ENCODE peak calls at places on chromosomes 6 and 20, in six cellular contexts. F is adipocyte; O is naive thymus-derived CD4-positive, alpha-beta T cell; S is gastrocnemius medialis; P is left ventricle myocardium inferior; I is fibroblast of lung. J is an unnamed sample.

GRCh38 chr6:143399176-143399575 is 51.3 kb downstream of the ADAT2 start:
- DNase-seq in F (no peak), O (no peak), S (no peak), P (no peak), I (peak; percentile 20), J (peak; percentile 37)

GRCh38 chr6:13013681-13014550 is 297.3 kb downstream of the PHACTR1 start:
- DNase-seq in F (peak; percentile 32), O (no peak), S (no peak), P (peak; percentile 19), I (peak; percentile 18), J (peak; percentile 9)

GRCh38 chr6:15661815-15662245 is 998 bp downstream of the DTNBP1 start:
- DNase-seq in F (no peak), O (no peak), S (no peak), P (no peak), I (no peak), J (peak; percentile 5)

GRCh38 chr20:37417857-37418501 is 72.0 kb downstream of the SRC start:
- DNase-seq in F (no peak), O (no peak), S (no peak), P (no peak), I (peak; percentile 54), J (no peak)

GRCh38 chr6:162817196-162817595 is 89.4 kb downstream of the PACRG start:
- DNase-seq in F (no peak), O (no peak), S (no peak), P (no peak), I (no peak), J (no peak)

GRCh38 chr20:4073852-4074741 is 58.7 kb upstream of the RNF24 start:
- DNase-seq in F (no peak), O (no peak), S (no peak), P (no peak), I (no peak), J (no peak)

GRCh38 chr6:29818892-29819291 is 8.7 kb upstream of the HLA-G start:
- DNase-seq in F (no peak), O (no peak), S (no peak), P (no peak), I (no peak), J (no peak)

GRCh38 chr20:47466193-47466592 is 35.5 kb upstream of the NCOA3 start:
- DNase-seq in F (peak; percentile 32), O (no peak), S (no peak), P (no peak), I (no peak), J (peak; percentile 56)

GRCh38 chr20:5448449-5449118 is 131.8 kb upstream of the PROKR2 start:
- DNase-seq in F (peak; percentile 69), O (no peak), S (no peak), P (no peak), I (peak; percentile 12), J (peak; percentile 56)

GRCh38 chr6:71533939-71534379 is 245.3 kb downstream of the OGFRL1 start:
- DNase-seq in F (peak; percentile 78), O (no peak), S (no peak), P (no peak), I (peak; percentile 15), J (peak; percentile 47)

GRCh38 chr6:143336446-143337152 is 113.9 kb downstream of the ADAT2 start:
- DNase-seq in F (peak; percentile 56), O (no peak), S (no peak), P (no peak), I (peak; percentile 79), J (peak; percentile 71)

GRCh38 chr6:106194949-106195919 is 109.1 kb downstream of the PRDM1 start:
- DNase-seq in F (peak; percentile 17), O (peak; percentile 50), S (no peak), P (no peak), I (peak; percentile 77), J (peak; percentile 90)

GRCh38 chr20:40930561-40930960 is 98.1 kb upstream of the TOP1 start:
- DNase-seq in F (no peak), O (no peak), S (no peak), P (no peak), I (no peak), J (peak; percentile 38)

GRCh38 chr6:162306616-162307015 is 420.9 kb downstream of the PRKN start:
- DNase-seq in F (no peak), O (no peak), S (no peak), P (no peak), I (no peak), J (no peak)

GRCh38 chr6:73983367-73983766 is 287.4 kb downstream of the CD109 start:
- DNase-seq in F (peak; percentile 34), O (no peak), S (no peak), P (no peak), I (peak; percentile 54), J (peak; percentile 43)

GRCh38 chr6:12592634-12593033 is 123.9 kb upstream of the PHACTR1 start:
- DNase-seq in F (no peak), O (no peak), S (no peak), P (no peak), I (peak; percentile 47), J (no peak)

GRCh38 chr20:48523191-48523757 is 304.5 kb downstream of the PREX1 start:
- DNase-seq in F (peak; percentile 68), O (no peak), S (no peak), P (no peak), I (peak; percentile 66), J (peak; percentile 55)

GRCh38 chr6:140988780-140989179 is 1143.9 kb upstream of the GJE1 start:
- DNase-seq in F (peak; percentile 74), O (no peak), S (no peak), P (no peak), I (no peak), J (no peak)

GRCh38 chr6:159282351-159282750 is 113.2 kb downstream of the FNDC1 start:
- DNase-seq in F (peak; percentile 30), O (no peak), S (no peak), P (no peak), I (no peak), J (no peak)

GRCh38 chr6:39495640-39496039 is 173.1 kb upstream of the KCNK16 start:
- DNase-seq in F (no peak), O (no peak), S (no peak), P (no peak), I (no peak), J (no peak)

GRCh38 chr6:163416640-163417253 is 2.2 kb downstream of the QKI start:
- DNase-seq in F (peak; percentile 94), O (peak; percentile 27), S (peak; percentile 43), P (no peak), I (peak; percentile 86), J (peak; percentile 93)

GRCh38 chr20:58610071-58610800 is 40.8 kb upstream of the STX16 start:
- DNase-seq in F (no peak), O (no peak), S (no peak), P (no peak), I (no peak), J (no peak)

GRCh38 chr20:2523919-2524434 is 12.4 kb upstream of the TMC2 start:
- DNase-seq in F (no peak), O (no peak), S (no peak), P (no peak), I (no peak), J (no peak)
- H3K4me3 ChIP-seq in F (peak overlapping the region; percentile 89), O (no peak overlapping the region), S (peak overlapping the region; percentile 76), P (peak overlapping the region; percentile 92), I (peak overlapping the region; percentile 77), J (peak overlapping the region; percentile 84)

GRCh38 chr6:138086573-138087196 is 20.5 kb downstream of the PERP start:
- DNase-seq in F (no peak), O (no peak), S (no peak), P (no peak), I (peak; percentile 74), J (no peak)
- H3K4me3 ChIP-seq in F (no peak overlapping the region), O (no peak overlapping the region), S (no peak overlapping the region), P (no peak overlapping the region), I (no peak overlapping the region), J (no peak overlapping the region)

DNA sequence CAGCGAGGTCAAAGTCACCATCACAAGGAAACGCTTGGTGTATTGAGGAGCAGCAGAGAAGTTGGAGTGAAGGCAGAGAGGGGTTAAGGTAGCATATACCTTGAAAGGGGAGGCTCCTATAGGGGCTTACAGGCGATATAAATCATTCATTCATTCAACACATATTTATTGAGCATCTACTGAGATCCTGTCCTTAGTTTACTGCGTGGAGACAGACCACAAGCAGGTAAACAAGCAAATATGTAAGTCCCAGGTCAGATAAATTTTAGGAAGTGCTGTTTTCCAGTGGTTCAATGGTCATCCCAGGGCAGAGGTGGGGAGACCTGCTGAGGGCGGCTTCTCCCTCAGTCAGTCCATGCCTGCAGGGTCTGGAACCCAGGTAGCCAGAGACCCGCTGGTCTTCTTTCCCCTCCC is 761 bp upstream of the DNMT3B start:
- DNase-seq in F (no peak), O (no peak), S (no peak), P (no peak), I (no peak), J (no peak)
- H3K4me3 ChIP-seq in F (peak overlapping the region; percentile 78), O (peak overlapping the region; percentile 59), S (peak overlapping the region; percentile 89), P (peak overlapping the region; percentile 77), I (no peak overlapping the region), J (peak overlapping the region; percentile 71)

GRCh38 chr6:1390071-1390804 is 862 bp downstream of the FOXF2 start:
- DNase-seq in F (peak; percentile 76), O (no peak), S (no peak), P (no peak), I (peak; percentile 52), J (peak; percentile 38)

GRCh38 chr6:1389791-1390070 is 355 bp downstream of the FOXF2 start:
- DNase-seq in F (no peak), O (no peak), S (no peak), P (no peak), I (no peak), J (no peak)

GRCh38 chr6:1391692-1392309 is 2.4 kb downstream of the FOXF2 start:
- DNase-seq in F (peak; percentile 49), O (no peak), S (no peak), P (no peak), I (no peak), J (no peak)

GRCh38 chr6:1388927-1389790 is at the start of gene FOXF2:
- DNase-seq in F (peak; percentile 81), O (no peak), S (no peak), P (no peak), I (no peak), J (no peak)

DNA sequence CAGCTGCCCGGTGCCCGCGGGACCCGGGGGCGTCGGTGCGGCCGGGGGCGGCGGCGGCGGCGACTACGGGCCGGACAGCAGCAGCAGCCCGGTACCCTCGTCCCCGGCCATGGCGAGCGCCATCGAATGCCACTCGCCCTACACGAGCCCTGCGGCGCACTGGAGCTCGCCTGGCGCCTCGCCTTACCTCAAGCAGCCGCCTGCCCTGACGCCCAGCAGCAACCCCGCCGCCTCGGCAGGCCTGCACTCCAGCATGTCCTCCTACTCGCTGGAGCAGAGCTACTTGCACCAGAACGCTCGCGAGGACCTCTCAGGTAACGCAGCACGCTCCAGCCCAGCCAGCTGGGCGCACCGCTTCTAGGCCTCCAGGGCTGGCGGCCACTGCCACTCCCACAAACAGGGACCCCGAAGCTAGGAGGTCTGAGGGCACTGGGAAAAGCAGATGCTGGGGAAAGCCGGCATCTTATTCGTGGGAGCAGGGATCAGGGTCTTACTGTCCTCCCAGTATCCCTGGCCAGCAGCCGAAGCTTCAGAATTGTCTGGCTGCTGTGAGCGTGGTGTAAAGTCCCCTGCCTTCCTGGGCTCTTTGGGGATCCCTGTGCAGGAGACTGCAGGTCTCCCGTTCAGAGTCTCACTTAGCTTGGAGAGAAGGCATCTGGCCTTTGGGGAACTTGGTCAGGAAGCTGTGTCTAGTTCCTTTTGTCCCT is 1.6 kb downstream of the FOXF2 start:
- DNase-seq in F (peak; percentile 65), O (no peak), S (no peak), P (no peak), I (no peak), J (no peak)
- H3K4me3 ChIP-seq in F (peak overlapping the region; percentile 83), O (no peak overlapping the region), S (peak overlapping the region; percentile 54), P (peak overlapping the region; percentile 63), I (peak overlapping the region; percentile 96), J (no peak overlapping the region)